ENCODE peak calls at places on chromosomes 7 and 10, in seven cellular contexts. One of them, this sample, is unnamed.
A peak's percentile ranks its signal among the peaks of the same experiment; 100 is the strongest.

GRCh38 chr7:66913118-66914049 is 7.6 kb upstream of the TMEM248 start:
- DNase-seq in progenitor cell of endocrine pancreas: no peak
- DNase-seq in neural crest cell: no peak
- DNase-seq in IMR-90: no peak
- DNase-seq in GM20000: no peak
- DNase-seq in heart left ventricle: no peak
- DNase-seq in thoracic aorta: no peak
- DNase-seq in this sample: no peak

GRCh38 chr10:6918305-6918704 is 338.2 kb upstream of the PRKCQ start:
- DNase-seq in progenitor cell of endocrine pancreas: no peak
- DNase-seq in neural crest cell: peak; percentile 52
- DNase-seq in IMR-90: no peak
- DNase-seq in GM20000: peak; percentile 31
- DNase-seq in heart left ventricle: peak; percentile 30
- DNase-seq in thoracic aorta: no peak
- DNase-seq in this sample: peak; percentile 8

GRCh38 chr10:132421377-132422168 is 24.6 kb downstream of the PWWP2B start:
- DNase-seq in progenitor cell of endocrine pancreas: no peak
- DNase-seq in neural crest cell: peak; percentile 41
- DNase-seq in IMR-90: peak; percentile 26
- DNase-seq in GM20000: peak; percentile 79
- DNase-seq in heart left ventricle: peak; percentile 90
- DNase-seq in thoracic aorta: peak; percentile 43
- DNase-seq in this sample: peak; percentile 27

GRCh38 chr7:40714338-40715052 is 579.7 kb downstream of the SUGCT start:
- DNase-seq in progenitor cell of endocrine pancreas: no peak
- DNase-seq in neural crest cell: no peak
- DNase-seq in IMR-90: peak; percentile 32
- DNase-seq in GM20000: no peak
- DNase-seq in heart left ventricle: no peak
- DNase-seq in thoracic aorta: no peak
- DNase-seq in this sample: no peak

GRCh38 chr10:34580643-34581042 is 234.5 kb downstream of the PARD3 start:
- DNase-seq in progenitor cell of endocrine pancreas: no peak
- DNase-seq in neural crest cell: no peak
- DNase-seq in IMR-90: peak; percentile 63
- DNase-seq in GM20000: no peak
- DNase-seq in heart left ventricle: no peak
- DNase-seq in thoracic aorta: no peak
- DNase-seq in this sample: peak; percentile 52

GRCh38 chr7:44103941-44104879 is at the start of gene AEBP1:
- DNase-seq in progenitor cell of endocrine pancreas: no peak
- DNase-seq in neural crest cell: peak; percentile 26
- DNase-seq in IMR-90: no peak
- DNase-seq in GM20000: peak; percentile 82
- DNase-seq in heart left ventricle: no peak
- DNase-seq in thoracic aorta: no peak
- DNase-seq in this sample: no peak

GRCh38 chr10:32961892-32962369 is 3.9 kb upstream of the ITGB1 start:
- DNase-seq in progenitor cell of endocrine pancreas: no peak
- DNase-seq in neural crest cell: no peak
- DNase-seq in IMR-90: peak; percentile 93
- DNase-seq in GM20000: no peak
- DNase-seq in heart left ventricle: no peak
- DNase-seq in thoracic aorta: peak; percentile 14
- DNase-seq in this sample: peak; percentile 77

GRCh38 chr7:144830811-144831210 is 5.0 kb downstream of the TPK1 start:
- DNase-seq in progenitor cell of endocrine pancreas: no peak
- DNase-seq in neural crest cell: no peak
- DNase-seq in IMR-90: peak; percentile 4
- DNase-seq in GM20000: no peak
- DNase-seq in heart left ventricle: no peak
- DNase-seq in thoracic aorta: no peak
- DNase-seq in this sample: peak; percentile 44

GRCh38 chr10:118621304-118621942 is 26.0 kb upstream of the PRLHR start:
- DNase-seq in progenitor cell of endocrine pancreas: no peak
- DNase-seq in neural crest cell: no peak
- DNase-seq in IMR-90: no peak
- DNase-seq in GM20000: no peak
- DNase-seq in heart left ventricle: no peak
- DNase-seq in thoracic aorta: no peak
- DNase-seq in this sample: no peak

GRCh38 chr10:77286851-77287250 is 350.8 kb downstream of the KCNMA1 start:
- DNase-seq in progenitor cell of endocrine pancreas: no peak
- DNase-seq in neural crest cell: no peak
- DNase-seq in IMR-90: no peak
- DNase-seq in GM20000: no peak
- DNase-seq in heart left ventricle: no peak
- DNase-seq in thoracic aorta: no peak
- DNase-seq in this sample: no peak

GRCh38 chr10:99661370-99661749 is 2.1 kb downstream of the ENTPD7 start:
- DNase-seq in progenitor cell of endocrine pancreas: no peak
- DNase-seq in neural crest cell: no peak
- DNase-seq in IMR-90: peak; percentile 93
- DNase-seq in GM20000: no peak
- DNase-seq in heart left ventricle: no peak
- DNase-seq in thoracic aorta: no peak
- DNase-seq in this sample: peak; percentile 78

GRCh38 chr10:131018886-131019500 is 292.5 kb downstream of the TCERG1L start:
- DNase-seq in progenitor cell of endocrine pancreas: no peak
- DNase-seq in neural crest cell: no peak
- DNase-seq in IMR-90: no peak
- DNase-seq in GM20000: no peak
- DNase-seq in heart left ventricle: no peak
- DNase-seq in thoracic aorta: no peak
- DNase-seq in this sample: no peak

GRCh38 chr7:11373546-11374142 is 400.0 kb downstream of the PHF14 start:
- DNase-seq in progenitor cell of endocrine pancreas: no peak
- DNase-seq in neural crest cell: no peak
- DNase-seq in IMR-90: no peak
- DNase-seq in GM20000: no peak
- DNase-seq in heart left ventricle: no peak
- DNase-seq in thoracic aorta: no peak
- DNase-seq in this sample: no peak

GRCh38 chr10:34651796-34652195 is 163.3 kb downstream of the PARD3 start:
- DNase-seq in progenitor cell of endocrine pancreas: no peak
- DNase-seq in neural crest cell: no peak
- DNase-seq in IMR-90: no peak
- DNase-seq in GM20000: no peak
- DNase-seq in heart left ventricle: no peak
- DNase-seq in thoracic aorta: no peak
- DNase-seq in this sample: no peak

GRCh38 chr7:85018498-85018897 is 168.4 kb downstream of the SEMA3D start:
- DNase-seq in progenitor cell of endocrine pancreas: no peak
- DNase-seq in neural crest cell: no peak
- DNase-seq in IMR-90: peak; percentile 9
- DNase-seq in GM20000: no peak
- DNase-seq in heart left ventricle: no peak
- DNase-seq in thoracic aorta: no peak
- DNase-seq in this sample: no peak

GRCh38 chr7:75905785-75906604 is 9.0 kb upstream of the POR start:
- DNase-seq in progenitor cell of endocrine pancreas: no peak
- DNase-seq in neural crest cell: peak; percentile 41
- DNase-seq in IMR-90: peak; percentile 64
- DNase-seq in GM20000: no peak
- DNase-seq in heart left ventricle: peak; percentile 71
- DNase-seq in thoracic aorta: peak; percentile 19
- DNase-seq in this sample: peak; percentile 35

GRCh38 chr7:22329816-22330524 is 27.0 kb downstream of the RAPGEF5 start:
- DNase-seq in progenitor cell of endocrine pancreas: no peak
- DNase-seq in neural crest cell: no peak
- DNase-seq in IMR-90: no peak
- DNase-seq in GM20000: no peak
- DNase-seq in heart left ventricle: no peak
- DNase-seq in thoracic aorta: no peak
- DNase-seq in this sample: no peak

DNA sequence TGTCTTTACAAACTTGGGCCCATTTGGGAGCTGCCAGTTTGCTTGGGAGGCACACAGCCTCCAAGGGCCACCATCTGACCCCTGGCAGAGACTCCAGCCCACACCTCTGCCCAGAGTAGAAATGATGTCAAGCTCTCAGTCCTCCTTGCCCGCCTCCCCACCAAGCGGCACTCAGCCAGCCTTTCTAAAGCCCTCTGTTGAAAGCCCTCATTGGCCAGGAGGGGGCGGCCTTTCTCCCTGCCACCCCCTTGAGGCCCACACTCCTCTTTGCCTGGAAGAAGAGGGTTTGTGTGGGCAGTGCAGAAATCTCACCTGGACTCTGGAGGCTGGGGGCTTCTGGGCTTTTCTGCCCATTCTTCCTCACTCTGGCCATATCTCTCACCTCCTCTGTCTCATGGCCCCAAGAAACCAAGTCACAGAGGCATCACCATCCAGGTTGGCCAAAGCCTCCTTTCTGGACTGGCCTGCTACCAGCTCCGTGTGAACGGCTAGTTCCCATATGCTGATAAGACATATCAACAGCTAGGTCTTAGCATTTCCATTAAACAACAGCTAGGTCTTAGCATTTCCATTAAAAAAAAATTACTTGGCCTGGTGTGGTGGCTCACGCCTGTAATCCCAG is 36.1 kb downstream of the UBTD1 start:
- DNase-seq in progenitor cell of endocrine pancreas: no peak
- DNase-seq in neural crest cell: no peak
- DNase-seq in IMR-90: no peak
- DNase-seq in GM20000: peak; percentile 78
- DNase-seq in heart left ventricle: peak; percentile 22
- DNase-seq in thoracic aorta: no peak
- DNase-seq in this sample: no peak
- TF ChIP-seq CTCF in progenitor cell of endocrine pancreas: peak; percentile 48
- TF ChIP-seq CTCF in neural crest cell: peak; percentile 51
- TF ChIP-seq CTCF in IMR-90: peak; percentile 51
- TF ChIP-seq CTCF in GM20000: peak; percentile 61
- TF ChIP-seq CTCF in heart left ventricle: peak; percentile 55
- TF ChIP-seq CTCF in thoracic aorta: no peak
- TF ChIP-seq CTCF in this sample: peak; percentile 83

GRCh38 chr10:76033457-76034196 is 602.2 kb downstream of the LRMDA start:
- DNase-seq in progenitor cell of endocrine pancreas: no peak
- DNase-seq in neural crest cell: no peak
- DNase-seq in IMR-90: peak; percentile 5
- DNase-seq in GM20000: no peak
- DNase-seq in heart left ventricle: no peak
- DNase-seq in thoracic aorta: no peak
- DNase-seq in this sample: peak; percentile 2

GRCh38 chr10:76032442-76033039 is 601.1 kb downstream of the LRMDA start:
- DNase-seq in progenitor cell of endocrine pancreas: no peak
- DNase-seq in neural crest cell: no peak
- DNase-seq in IMR-90: no peak
- DNase-seq in GM20000: no peak
- DNase-seq in heart left ventricle: no peak
- DNase-seq in thoracic aorta: no peak
- DNase-seq in this sample: no peak

GRCh38 chr10:76031099-76031498 is 599.7 kb downstream of the LRMDA start:
- DNase-seq in progenitor cell of endocrine pancreas: no peak
- DNase-seq in neural crest cell: no peak
- DNase-seq in IMR-90: no peak
- DNase-seq in GM20000: no peak
- DNase-seq in heart left ventricle: no peak
- DNase-seq in thoracic aorta: no peak
- DNase-seq in this sample: no peak

GRCh38 chr10:76029782-76030181 is 598.4 kb downstream of the LRMDA start:
- DNase-seq in progenitor cell of endocrine pancreas: no peak
- DNase-seq in neural crest cell: no peak
- DNase-seq in IMR-90: no peak
- DNase-seq in GM20000: no peak
- DNase-seq in heart left ventricle: no peak
- DNase-seq in thoracic aorta: no peak
- DNase-seq in this sample: no peak

DNA sequence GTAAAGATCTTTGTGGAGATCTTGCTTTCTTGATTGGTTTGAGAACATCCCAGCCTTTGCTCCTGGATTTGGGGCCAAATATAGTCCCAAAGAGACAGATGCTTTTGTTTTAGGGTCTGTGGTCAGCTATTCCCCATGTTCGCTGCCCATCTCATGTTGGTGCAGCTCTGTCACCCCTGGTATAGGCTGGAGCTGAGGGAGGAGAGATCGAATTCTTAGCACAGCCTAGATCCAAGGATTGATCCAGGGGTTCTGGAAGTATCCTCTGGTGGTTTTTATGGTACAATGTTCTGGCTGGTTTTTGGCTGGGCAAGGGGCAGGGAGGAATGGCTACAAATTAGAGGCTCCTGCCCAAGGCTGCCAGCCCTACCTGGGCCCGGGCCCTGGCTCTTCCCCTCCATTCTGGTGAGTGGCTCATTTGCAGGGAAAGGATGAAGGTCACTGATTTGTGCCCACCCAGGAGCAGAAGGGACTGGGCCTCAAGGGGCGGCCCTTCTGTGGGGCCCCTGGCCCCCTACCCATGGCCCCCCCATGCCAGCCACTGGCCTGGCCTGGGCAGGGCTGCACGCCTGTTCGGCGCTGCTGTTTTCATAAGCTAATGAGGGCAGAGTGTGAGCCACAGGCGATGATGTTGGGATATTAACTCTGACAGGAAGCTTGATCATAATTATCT is 600.5 kb downstream of the LRMDA start:
- DNase-seq in progenitor cell of endocrine pancreas: no peak
- DNase-seq in neural crest cell: no peak
- DNase-seq in IMR-90: no peak
- DNase-seq in GM20000: no peak
- DNase-seq in heart left ventricle: no peak
- DNase-seq in thoracic aorta: no peak
- DNase-seq in this sample: no peak
- TF ChIP-seq CTCF in progenitor cell of endocrine pancreas: no peak
- TF ChIP-seq CTCF in neural crest cell: no peak
- TF ChIP-seq CTCF in IMR-90: no peak
- TF ChIP-seq CTCF in GM20000: no peak
- TF ChIP-seq CTCF in heart left ventricle: no peak
- TF ChIP-seq CTCF in thoracic aorta: no peak
- TF ChIP-seq CTCF in this sample: no peak

GRCh38 chr10:61943699-61944444 is 42.4 kb downstream of the ARID5B start:
- DNase-seq in progenitor cell of endocrine pancreas: no peak
- DNase-seq in neural crest cell: no peak
- DNase-seq in IMR-90: peak; percentile 53
- DNase-seq in GM20000: no peak
- DNase-seq in heart left ventricle: no peak
- DNase-seq in thoracic aorta: no peak
- DNase-seq in this sample: peak; percentile 37
- TF ChIP-seq CTCF in progenitor cell of endocrine pancreas: no peak
- TF ChIP-seq CTCF in neural crest cell: no peak
- TF ChIP-seq CTCF in IMR-90: peak; percentile 9
- TF ChIP-seq CTCF in GM20000: no peak
- TF ChIP-seq CTCF in heart left ventricle: peak; percentile 13
- TF ChIP-seq CTCF in thoracic aorta: peak; percentile 23
- TF ChIP-seq CTCF in this sample: no peak

GRCh38 chr10:120805014-120805805 is 46.0 kb upstream of the WDR11 start:
- DNase-seq in progenitor cell of endocrine pancreas: no peak
- DNase-seq in neural crest cell: no peak
- DNase-seq in IMR-90: no peak
- DNase-seq in GM20000: no peak
- DNase-seq in heart left ventricle: no peak
- DNase-seq in thoracic aorta: no peak
- DNase-seq in this sample: no peak
- TF ChIP-seq CTCF in progenitor cell of endocrine pancreas: peak; percentile 11
- TF ChIP-seq CTCF in neural crest cell: no peak
- TF ChIP-seq CTCF in IMR-90: no peak
- TF ChIP-seq CTCF in GM20000: no peak
- TF ChIP-seq CTCF in heart left ventricle: no peak
- TF ChIP-seq CTCF in thoracic aorta: no peak
- TF ChIP-seq CTCF in this sample: no peak

This sample was measured in brain microvascular endothelial cell.